ENCODE peak calls at places on chromosome 20, in ten cellular contexts. D, U, R, B, Q, O, S, I, Z and T are unnamed samples.

GRCh38 chr20:43840382-43841070 is 74.1 kb upstream of the TOX2 start:
- DNase-seq in O (peak), Q (no peak), U (no peak), R (no peak), D (no peak), Z (peak), B (peak), S (no peak), I (no peak), T (no peak)

GRCh38 chr20:31523361-31524283 is 9.4 kb downstream of the HM13 start:
- DNase-seq in B (peak), R (peak), O (no peak), I (no peak), S (no peak), D (no peak), U (no peak), Z (no peak), Q (no peak), T (no peak)

GRCh38 chr20:57167971-57168693 is 98.3 kb downstream of the BMP7 start:
- DNase-seq in U (no peak), O (no peak), R (no peak), D (no peak), B (no peak), S (no peak), I (peak), Q (no peak), Z (peak), T (peak)

GRCh38 chr20:33178726-33179125 is 10.8 kb downstream of the BPIFA2 start:
- DNase-seq in Q (no peak), I (peak), O (no peak), Z (no peak), S (no peak), D (no peak), B (no peak), R (peak), U (peak), T (no peak)

GRCh38 chr20:43530321-43531090 is 23.0 kb downstream of the L3MBTL1 start:
- DNase-seq in B (no peak), D (no peak), U (no peak), O (no peak), R (no peak), S (no peak), Z (no peak), I (no peak), Q (no peak), T (no peak)

GRCh38 chr20:52425253-52425652 is 233.7 kb upstream of the ZFP64 start:
- DNase-seq in Z (no peak), U (no peak), B (peak), I (no peak), D (no peak), S (no peak), Q (no peak), R (no peak), O (no peak), T (peak)

GRCh38 chr20:54668271-54669053 is 193.1 kb downstream of the DOK5 start:
- DNase-seq in R (no peak), I (peak), Z (no peak), B (peak), U (no peak), Q (no peak), D (no peak), O (peak), S (no peak), T (peak)

GRCh38 chr20:48916699-48917098 is 4.8 kb upstream of the ARFGEF2 start:
- DNase-seq in S (no peak), Z (no peak), B (no peak), R (no peak), D (no peak), I (no peak), Q (no peak), U (no peak), O (no peak), T (no peak)

GRCh38 chr20:52379723-52380336 is 188.3 kb upstream of the ZFP64 start:
- DNase-seq in B (peak), U (no peak), I (peak), Z (peak), O (peak), D (no peak), R (no peak), Q (no peak), S (no peak), T (peak)

GRCh38 chr20:17320456-17320855 is 93.6 kb downstream of the PCSK2 start:
- DNase-seq in Q (no peak), S (no peak), Z (no peak), R (no peak), U (no peak), B (no peak), O (no peak), I (no peak), D (no peak), T (peak)

GRCh38 chr20:44092551-44093248 is 94.3 kb downstream of the JPH2 start:
- DNase-seq in R (no peak), U (no peak), B (peak), I (peak), S (no peak), O (no peak), Z (no peak), D (no peak), Q (no peak), T (peak)

GRCh38 chr20:38665886-38666285 is 58.4 kb upstream of the SLC32A1 start:
- DNase-seq in I (no peak), Q (no peak), U (no peak), O (no peak), Z (no peak), B (no peak), S (no peak), R (no peak), D (no peak), T (no peak)

GRCh38 chr20:51930775-51931174 is 128.5 kb upstream of the SALL4 start:
- DNase-seq in Q (no peak), S (peak), Z (peak), D (peak), I (no peak), O (no peak), U (no peak), B (peak), R (no peak), T (peak)

GRCh38 chr20:50130346-50130703 is 17.4 kb upstream of the UBE2V1 start:
- DNase-seq in Q (no peak), S (no peak), O (no peak), Z (no peak), U (no peak), I (no peak), D (no peak), B (peak), R (no peak), T (peak)

GRCh38 chr20:11117808-11118528 is 444.2 kb upstream of the JAG1 start:
- DNase-seq in D (peak), Q (no peak), I (no peak), R (no peak), U (no peak), B (peak), Z (peak), S (no peak), O (no peak), T (peak)

GRCh38 chr20:23232219-23232581 is 118.4 kb upstream of the NXT1 start:
- DNase-seq in D (no peak), I (no peak), R (no peak), O (no peak), U (no peak), Q (no peak), B (no peak), Z (no peak), S (no peak), T (no peak)

GRCh38 chr20:10733122-10733521 is 59.3 kb upstream of the JAG1 start:
- DNase-seq in I (no peak), B (no peak), U (no peak), D (no peak), R (no peak), S (no peak), Z (no peak), O (no peak), Q (no peak), T (no peak)

GRCh38 chr20:18722381-18722780 is 91.2 kb upstream of the SCP2D1 start:
- DNase-seq in D (no peak), Z (no peak), U (no peak), Q (no peak), O (no peak), I (no peak), B (peak), S (no peak), R (no peak), T (peak)

GRCh38 chr20:63095718-63096654 is 89.2 kb upstream of the BHLHE23 start:
- DNase-seq in S (no peak), O (no peak), U (no peak), D (no peak), Z (no peak), R (no peak), I (peak), Q (no peak), B (no peak), T (no peak)

GRCh38 chr20:36305602-36306556 is at the start of gene DLGAP4:
- DNase-seq in Z (no peak), D (no peak), O (no peak), U (no peak), Q (no peak), I (no peak), B (no peak), R (no peak), S (no peak), T (no peak)

GRCh38 chr20:62776692-62777527 is 19.4 kb upstream of the MRGBP start:
- DNase-seq in Z (no peak), O (peak), I (peak), D (no peak), B (peak), U (no peak), Q (peak), R (no peak), S (no peak), T (no peak)

GRCh38 chr20:23273776-23274175 is 76.8 kb upstream of the NXT1 start:
- DNase-seq in S (no peak), I (no peak), O (no peak), Z (no peak), R (no peak), D (no peak), Q (no peak), U (no peak), B (no peak), T (no peak)

GRCh38 chr20:58784321-58785074 is 66.2 kb downstream of the GNAS-AS1 start:
- DNase-seq in D (no peak), B (no peak), I (no peak), O (no peak), R (no peak), U (no peak), Q (no peak), Z (no peak), S (no peak), T (no peak)

GRCh38 chr20:50762435-50763201 is 31.2 kb downstream of the PARD6B start:
- DNase-seq in O (no peak), Z (peak), I (no peak), S (no peak), Q (no peak), B (peak), U (no peak), D (no peak), R (peak), T (peak)

GRCh38 chr20:10278416-10278815 is 59.8 kb downstream of the SNAP25 start:
- DNase-seq in I (no peak), R (no peak), B (no peak), S (no peak), Q (no peak), O (no peak), D (no peak), U (no peak), Z (no peak), T (no peak)

GRCh38 chr20:50659975-50660670 is 31.2 kb downstream of the RIPOR3 start:
- DNase-seq in S (no peak), O (no peak), I (no peak), U (no peak), B (no peak), R (no peak), D (no peak), Z (no peak), Q (no peak), T (no peak)

GRCh38 chr20:3781153-3781910 is at the start of gene SPEF1:
- DNase-seq in B (peak), Q (peak), R (peak), D (no peak), O (no peak), I (peak), Z (peak), S (peak), U (peak), T (peak)

GRCh38 chr20:44702776-44703175 is 12.4 kb upstream of the CCN5 start:
- DNase-seq in Q (no peak), O (no peak), U (no peak), I (no peak), B (peak), R (peak), Z (peak), S (peak), D (no peak), T (peak)

GRCh38 chr20:50278684-50279531 is 88.3 kb downstream of the CEBPB start:
- DNase-seq in D (no peak), B (peak), Z (peak), O (no peak), R (peak), S (no peak), I (no peak), Q (no peak), U (no peak), T (peak)

GRCh38 chr20:35568645-35569044 is 26.8 kb downstream of the ERGIC3 start:
- DNase-seq in D (no peak), I (peak), Z (no peak), S (no peak), U (peak), R (no peak), Q (no peak), O (no peak), B (no peak), T (no peak)

GRCh38 chr20:58408603-58409246 is 19.7 kb downstream of the VAPB start:
- DNase-seq in S (no peak), R (no peak), I (no peak), D (no peak), O (no peak), Z (no peak), Q (no peak), B (peak), U (no peak), T (no peak)

GRCh38 chr20:63979549-63980316 is at the start of gene SAMD10:
- DNase-seq in Z (peak), U (no peak), D (no peak), R (peak), Q (peak), S (no peak), O (peak), B (peak), I (peak), T (no peak)

GRCh38 chr20:3248167-3248992 is 9.4 kb upstream of the SLC4A11 start:
- DNase-seq in S (peak), R (no peak), B (peak), Z (no peak), U (no peak), O (no peak), I (no peak), D (no peak), Q (no peak), T (peak)

GRCh38 chr20:13649548-13649947 is 10.8 kb upstream of the TASP1 start:
- DNase-seq in I (no peak), B (no peak), D (no peak), Z (peak), O (no peak), Q (no peak), S (no peak), U (no peak), R (peak), T (peak)

GRCh38 chr20:59585714-59586404 is 18.5 kb upstream of the PHACTR3 start:
- DNase-seq in Q (no peak), D (no peak), S (no peak), R (no peak), U (no peak), B (no peak), I (no peak), Z (no peak), O (no peak), T (no peak)

GRCh38 chr20:39986231-39986904 is 702.7 kb downstream of the MAFB start:
- DNase-seq in I (no peak), R (peak), O (no peak), Z (peak), Q (no peak), S (no peak), B (peak), U (no peak), D (peak), T (peak)

GRCh38 chr20:59823860-59824259 is 109.6 kb downstream of the SYCP2 start:
- DNase-seq in Q (no peak), U (no peak), D (no peak), I (no peak), B (no peak), O (no peak), R (no peak), Z (no peak), S (no peak), T (no peak)

GRCh38 chr20:56872620-56873458 is 243.7 kb downstream of the TFAP2C start:
- DNase-seq in B (no peak), U (no peak), I (no peak), D (no peak), O (no peak), Z (no peak), Q (no peak), S (no peak), R (no peak), T (no peak)

GRCh38 chr20:32751309-32752020 is 8.2 kb upstream of the COMMD7 start:
- DNase-seq in B (no peak), Q (no peak), I (no peak), R (no peak), Z (no peak), D (no peak), U (no peak), O (no peak), S (no peak), T (no peak)

GRCh38 chr20:45948261-45948733 is 13.8 kb downstream of the PCIF1 start:
- DNase-seq in D (no peak), R (no peak), I (no peak), Q (no peak), B (no peak), U (no peak), O (no peak), S (no peak), Z (no peak), T (no peak)